ENCODE peak calls at places on chromosomes 7 and 10, in nine cellular contexts. G is H9, B is HepG2, N is neuronal stem cell, C is transverse colon, S is fibroblast of lung, T is DND-41, P is iPS DF 6.9, X is SJSA1. J is an unnamed sample.

GRCh38 chr10:43926371-43926770 is 277.7 kb upstream of the ZNF32 start:
- DNase-seq in G (no peak), B (no peak), N (no peak), C (no peak), S (no peak), T (no peak), P (no peak), X (no peak), J (no peak)

GRCh38 chr7:153472516-153472915 is 579.7 kb upstream of the DPP6 start:
- DNase-seq in G (no peak), B (no peak), N (no peak), C (no peak), S (no peak), T (no peak), P (no peak), X (no peak), J (no peak)

GRCh38 chr10:48501806-48502771 is 102.8 kb downstream of the ARHGAP22 start:
- DNase-seq in G (peak; percentile 17), B (no peak), N (no peak), C (no peak), S (no peak), T (no peak), P (no peak), X (peak; percentile 34), J (peak; percentile 11)

GRCh38 chr7:131556055-131556911 is at the start of gene PODXL:
- DNase-seq in G (peak; percentile 82), B (no peak), N (peak; percentile 75), C (peak; percentile 74), S (peak; percentile 55), T (peak; percentile 68), P (no peak), X (peak; percentile 68), J (no peak)

GRCh38 chr10:12679636-12680035 is 321.9 kb downstream of the CCDC3 start:
- DNase-seq in G (no peak), B (no peak), N (no peak), C (no peak), S (no peak), T (no peak), P (no peak), X (no peak), J (no peak)

GRCh38 chr10:15824498-15824897 is 35.8 kb downstream of the MINDY3 start:
- DNase-seq in G (no peak), B (no peak), N (no peak), C (no peak), S (peak; percentile 6), T (no peak), P (no peak), X (no peak), J (no peak)

GRCh38 chr10:3699896-3700295 is 85.1 kb downstream of the KLF6 start:
- DNase-seq in G (no peak), B (no peak), N (no peak), C (no peak), S (no peak), T (no peak), P (peak; percentile 1), X (no peak), J (no peak)

GRCh38 chr10:71293446-71294090 is 25.5 kb upstream of the SLC29A3 start:
- DNase-seq in G (no peak), B (no peak), N (no peak), C (peak; percentile 46), S (no peak), T (no peak), P (no peak), X (no peak), J (no peak)

GRCh38 chr7:142943706-142944268 is 4.5 kb downstream of the LLCFC1 start:
- DNase-seq in G (no peak), B (no peak), N (no peak), C (no peak), S (no peak), T (no peak), P (no peak), X (no peak), J (no peak)

GRCh38 chr10:96606216-96606615 is 19.4 kb upstream of the TM9SF3 start:
- DNase-seq in G (no peak), B (no peak), N (no peak), C (no peak), S (peak; percentile 71), T (no peak), P (no peak), X (peak; percentile 74), J (no peak)

GRCh38 chr10:54728511-54728910 is 72.5 kb downstream of the PCDH15 start:
- DNase-seq in G (no peak), B (no peak), N (no peak), C (no peak), S (no peak), T (no peak), P (no peak), X (no peak), J (no peak)

GRCh38 chr7:40822861-40823260 is 688.1 kb downstream of the SUGCT start:
- DNase-seq in G (no peak), B (no peak), N (no peak), C (no peak), S (peak; percentile 72), T (no peak), P (no peak), X (peak; percentile 79), J (no peak)

GRCh38 chr7:36894190-36894589 is 169.9 kb upstream of the AOAH start:
- DNase-seq in G (no peak), B (no peak), N (no peak), C (no peak), S (no peak), T (no peak), P (no peak), X (no peak), J (no peak)

GRCh38 chr10:101143354-101143648 is 12.2 kb downstream of the TLX1 start:
- DNase-seq in G (no peak), B (no peak), N (no peak), C (no peak), S (no peak), T (no peak), P (no peak), X (no peak), J (no peak)

GRCh38 chr7:150368098-150368883 is at the start of gene REPIN1:
- DNase-seq in G (peak; percentile 87), B (peak; percentile 86), N (peak; percentile 90), C (peak; percentile 94), S (peak; percentile 81), T (peak; percentile 97), P (no peak), X (peak; percentile 91), J (peak; percentile 77)

GRCh38 chr7:50729962-50730361 is 52.7 kb downstream of the GRB10 start:
- DNase-seq in G (no peak), B (no peak), N (no peak), C (no peak), S (peak; percentile 96), T (no peak), P (no peak), X (no peak), J (no peak)

GRCh38 chr7:27936244-27937102 is 196.5 kb downstream of the TAX1BP1 start:
- DNase-seq in G (no peak), B (no peak), N (no peak), C (no peak), S (no peak), T (no peak), P (no peak), X (no peak), J (no peak)

GRCh38 chr7:64656489-64656888 is 9.4 kb upstream of the ZNF107 start:
- DNase-seq in G (no peak), B (no peak), N (no peak), C (no peak), S (no peak), T (no peak), P (no peak), X (no peak), J (no peak)
- H3K9me3 ChIP-seq in G (peaks cover 80% of the 10 kb centered on the region), B (no peaks in the 10 kb centered on the region), N (no peaks in the 10 kb centered on the region), C (no peaks in the 10 kb centered on the region), S (no peaks in the 10 kb centered on the region), T (no peaks in the 10 kb centered on the region), P (peaks cover 8% of the 10 kb centered on the region), X (peaks cover 9% of the 10 kb centered on the region), J (no peaks in the 10 kb centered on the region)

DNA sequence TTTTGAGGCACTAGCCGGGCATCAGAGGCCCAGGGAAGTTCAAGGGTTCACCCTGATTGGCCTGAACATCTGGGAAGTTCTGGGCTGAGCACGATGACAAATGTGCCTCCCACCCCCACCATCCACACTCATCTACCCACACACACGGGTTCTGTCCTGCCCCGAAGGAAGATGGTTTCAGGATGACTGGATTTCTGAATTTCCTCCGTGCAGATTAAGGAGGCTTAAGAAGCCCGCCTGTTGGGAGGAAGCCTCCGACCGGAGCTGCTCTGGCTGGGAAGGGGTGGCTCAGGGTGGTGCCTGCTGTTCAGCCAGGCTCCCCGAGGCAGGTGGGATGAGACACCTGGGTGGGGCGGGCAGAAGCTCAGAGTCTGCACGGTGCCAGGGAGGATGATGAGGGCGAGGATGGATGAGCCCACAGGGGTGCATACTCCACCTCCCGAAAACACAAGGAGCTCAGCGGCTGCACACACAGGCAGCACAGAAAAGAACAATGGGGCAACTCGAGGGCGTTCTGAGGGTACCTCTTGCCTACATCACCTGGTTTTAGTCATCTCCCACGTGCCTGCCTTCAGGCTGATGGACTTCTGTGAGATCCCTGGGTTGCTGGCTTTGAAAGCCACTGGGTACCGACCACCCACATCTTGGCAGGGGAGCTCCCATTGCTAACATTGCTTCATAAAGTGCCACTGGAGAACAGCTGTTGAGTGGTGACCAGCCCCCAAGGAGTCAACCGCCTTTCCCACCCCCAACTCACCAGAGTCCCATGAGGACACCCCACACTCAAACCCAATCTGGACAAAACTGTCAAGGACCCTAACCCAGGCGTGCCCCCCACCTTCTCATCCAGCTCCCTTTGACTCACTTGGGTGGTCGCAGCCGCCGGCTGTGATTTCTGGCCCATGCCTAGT is 41.2 kb downstream of the CALML3 start:
- DNase-seq in G (no peak), B (no peak), N (no peak), C (peak; percentile 5), S (peak; percentile 82), T (no peak), P (no peak), X (no peak), J (no peak)
- H3K27ac ChIP-seq in G (no peak overlapping the region), B (no peak overlapping the region), N (no peak overlapping the region), C (no peak overlapping the region), S (no peak overlapping the region), T (no peak overlapping the region), P (no peak overlapping the region), X (peak overlapping the region; percentile 28), J (peak overlapping the region; percentile 83)

GRCh38 chr10:113060221-113061053 is 110.4 kb downstream of the TCF7L2 start:
- DNase-seq in G (no peak), B (peak; percentile 71), N (no peak), C (peak; percentile 44), S (no peak), T (peak; percentile 12), P (no peak), X (peak; percentile 38), J (no peak)
- H3K4me1 ChIP-seq in G (peaks cover 34% of the 10 kb centered on the region), B (peaks cover 87% of the 10 kb centered on the region), N (peaks cover 51% of the 10 kb centered on the region), C (peaks cover 49% of the 10 kb centered on the region), S (peaks cover 31% of the 10 kb centered on the region), T (peaks cover 6% of the 10 kb centered on the region), P (peaks cover 15% of the 10 kb centered on the region), X (peaks cover 90% of the 10 kb centered on the region), J (peaks cover 15% of the 10 kb centered on the region)

DNA sequence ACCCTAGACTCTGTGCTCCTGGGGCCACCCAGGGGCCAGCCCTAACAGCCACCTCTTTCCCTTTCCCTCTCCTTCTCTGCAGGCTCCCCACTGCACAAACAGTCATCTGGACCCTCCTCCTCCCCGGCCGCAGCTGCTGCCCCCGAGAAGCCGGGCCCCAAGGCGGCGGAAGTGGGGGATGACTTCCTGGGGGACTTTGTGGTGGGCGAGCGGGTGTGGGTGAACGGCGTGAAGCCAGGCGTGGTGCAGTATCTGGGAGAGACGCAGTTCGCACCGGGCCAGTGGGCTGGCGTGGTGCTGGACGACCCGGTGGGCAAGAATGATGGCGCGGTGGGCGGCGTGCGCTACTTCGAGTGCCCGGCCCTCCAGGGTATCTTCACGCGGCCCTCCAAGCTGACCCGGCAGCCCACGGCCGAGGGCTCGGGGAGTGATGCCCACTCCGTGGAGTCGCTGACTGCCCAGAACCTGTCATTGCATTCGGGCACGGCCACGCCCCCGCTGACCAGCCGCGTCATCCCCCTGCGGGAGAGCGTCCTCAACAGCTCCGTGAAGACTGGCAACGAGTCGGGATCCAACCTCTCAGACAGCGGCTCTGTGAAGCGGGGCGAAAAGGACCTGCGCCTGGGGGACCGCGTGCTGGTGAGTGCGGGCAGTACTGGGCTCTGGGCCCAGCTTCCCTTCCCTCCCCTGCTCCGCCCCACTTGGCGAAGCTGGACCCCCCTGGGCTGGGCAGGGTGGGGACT is 49.3 kb downstream of the CLIP2 start:
- DNase-seq in G (no peak), B (no peak), N (no peak), C (no peak), S (no peak), T (peak; percentile 74), P (no peak), X (no peak), J (no peak)
- H3K9me3 ChIP-seq in G (no peaks in the 10 kb centered on the region), B (no peaks in the 10 kb centered on the region), N (no peaks in the 10 kb centered on the region), C (no peaks in the 10 kb centered on the region), S (no peaks in the 10 kb centered on the region), T (no peaks in the 10 kb centered on the region), P (no peaks in the 10 kb centered on the region), X (no peaks in the 10 kb centered on the region), J (no peaks in the 10 kb centered on the region)

J was measured in naive thymus-derived CD4-positive, alpha-beta T cell.